ENCODE peak calls at places on chromosomes 13 and 19, in eight cellular contexts. Y is heart right ventricle, O is A549, U is GM23248, Q is HS-27A, I is left cardiac atrium, D is IMR-90, T is neural crest cell. P is an unnamed sample.

GRCh38 chr13:48155850-48156249 is 60.9 kb upstream of the MED4 start:
- DNase-seq in Y (no peak), O (peak), U (peak), Q (no peak), I (no peak), D (peak), T (no peak), P (no peak)

GRCh38 chr19:51810228-51810627 is 15.3 kb downstream of the FPR3 start:
- DNase-seq in Y (no peak), O (no peak), U (peak), Q (no peak), I (peak), D (no peak), T (no peak), P (no peak)

GRCh38 chr13:52127783-52128702 is 830 bp downstream of the NEK5 start:
- DNase-seq in Y (peak), O (peak), U (peak), Q (peak), I (peak), D (peak), T (peak), P (peak)

GRCh38 chr19:51531349-51532315 is at the start of gene SIGLEC6:
- DNase-seq in Y (peak), O (no peak), U (no peak), Q (no peak), I (peak), D (no peak), T (no peak), P (no peak)

GRCh38 chr13:66553391-66553790 is 676.7 kb downstream of the PCDH9 start:
- DNase-seq in Y (no peak), O (no peak), U (no peak), Q (no peak), I (no peak), D (peak), T (no peak), P (no peak)

GRCh38 chr19:50318438-50318837 is 10.7 kb downstream of the KCNC3 start:
- DNase-seq in Y (no peak), O (no peak), U (no peak), Q (no peak), I (no peak), D (no peak), T (no peak), P (no peak)

GRCh38 chr13:113393226-113393571 is 29.3 kb upstream of the GRTP1 start:
- DNase-seq in Y (no peak), O (no peak), U (peak), Q (no peak), I (no peak), D (no peak), T (no peak), P (no peak)

GRCh38 chr19:49408816-49409440 is 14.3 kb downstream of the PTH2 start:
- DNase-seq in Y (no peak), O (no peak), U (no peak), Q (no peak), I (no peak), D (no peak), T (no peak), P (no peak)

GRCh38 chr19:13053761-13054604 is 48.7 kb downstream of the LYL1 start:
- DNase-seq in Y (peak), O (no peak), U (peak), Q (peak), I (peak), D (peak), T (peak), P (peak)

GRCh38 chr13:20264271-20265018 is 32.3 kb upstream of the GJB6 start:
- DNase-seq in Y (no peak), O (no peak), U (no peak), Q (no peak), I (no peak), D (no peak), T (no peak), P (no peak)

GRCh38 chr13:27450921-27451461 is 627 bp upstream of the MTIF3 start:
- DNase-seq in Y (peak), O (no peak), U (peak), Q (no peak), I (peak), D (peak), T (no peak), P (peak)

GRCh38 chr13:32829676-32830091 is 186.5 kb upstream of the KL start:
- DNase-seq in Y (no peak), O (peak), U (peak), Q (no peak), I (no peak), D (peak), T (no peak), P (no peak)

GRCh38 chr19:15307169-15307568 is 25.2 kb downstream of the BRD4 start:
- DNase-seq in Y (no peak), O (no peak), U (no peak), Q (no peak), I (no peak), D (no peak), T (no peak), P (no peak)

GRCh38 chr19:30204721-30205120 is 167.5 kb upstream of the ZNF536 start:
- DNase-seq in Y (no peak), O (no peak), U (no peak), Q (no peak), I (no peak), D (no peak), T (no peak), P (no peak)

GRCh38 chr13:99218545-99218944 is 17.9 kb downstream of the UBAC2 start:
- DNase-seq in Y (peak), O (no peak), U (no peak), Q (no peak), I (peak), D (peak), T (no peak), P (no peak)

GRCh38 chr13:22948421-22948820 is 232.4 kb upstream of the SGCG start:
- DNase-seq in Y (no peak), O (no peak), U (no peak), Q (no peak), I (no peak), D (no peak), T (no peak), P (no peak)